ENCODE peak calls at places on chromosomes 5 and 9, in eight cellular contexts. W, B, I, X, J, Y, S and K are unnamed samples.

GRCh38 chr5:43256261-43256966 is 56.8 kb downstream of the HMGCS1 start:
- DNase-seq in Y (no peak), S (no peak), W (no peak), J (no peak), B (no peak), X (no peak), I (no peak), K (no peak)

GRCh38 chr5:172881691-172882370 is 47.8 kb downstream of the ERGIC1 start:
- DNase-seq in I (no peak), W (no peak), Y (peak), J (no peak), B (peak), S (peak), X (no peak), K (no peak)

GRCh38 chr5:176514244-176514918 is 22.8 kb downstream of the RNF44 start:
- DNase-seq in S (no peak), W (no peak), X (no peak), Y (no peak), J (no peak), B (no peak), I (no peak), K (peak)

GRCh38 chr9:13278368-13279246 is 885 bp downstream of the MPDZ start:
- DNase-seq in X (peak), W (peak), Y (no peak), S (peak), J (no peak), I (peak), B (peak), K (no peak)

GRCh38 chr9:69049094-69049493 is 13.5 kb downstream of the FXN start:
- DNase-seq in X (no peak), J (no peak), W (no peak), I (no peak), S (no peak), Y (no peak), B (no peak), K (no peak)

GRCh38 chr5:54881286-54882005 is 103.9 kb downstream of the ESM1 start:
- DNase-seq in W (no peak), J (peak), Y (no peak), S (peak), X (no peak), I (no peak), B (no peak), K (no peak)

GRCh38 chr5:101679816-101680215 is 616.3 kb downstream of the SLCO4C1 start:
- DNase-seq in B (peak), Y (no peak), J (no peak), S (peak), X (no peak), W (no peak), I (no peak), K (no peak)

GRCh38 chr9:124820606-124821246 is 32.5 kb upstream of the WDR38 start:
- DNase-seq in S (no peak), I (no peak), W (no peak), J (no peak), X (no peak), B (no peak), Y (no peak), K (no peak)

GRCh38 chr5:151699071-151699901 is 12.6 kb upstream of the SPARC start:
- DNase-seq in B (peak), Y (no peak), I (no peak), W (peak), J (no peak), X (no peak), S (peak), K (no peak)

GRCh38 chr9:124752967-124753366 is 18.1 kb downstream of the NR6A1 start:
- DNase-seq in X (no peak), W (no peak), Y (no peak), I (no peak), J (no peak), B (peak), S (peak), K (no peak)

GRCh38 chr5:10635257-10635860 is 71.5 kb downstream of the ANKRD33B start:
- DNase-seq in W (no peak), X (no peak), J (no peak), Y (peak), B (peak), S (peak), I (no peak), K (peak)

GRCh38 chr5:8462565-8462964 is 593.6 kb downstream of the MTRR start:
- DNase-seq in J (no peak), B (no peak), W (no peak), Y (no peak), I (no peak), S (peak), X (no peak), K (no peak)

GRCh38 chr5:153974813-153975163 is 63.9 kb downstream of the FAM114A2 start:
- DNase-seq in Y (no peak), W (no peak), S (no peak), X (no peak), I (no peak), J (no peak), B (peak), K (no peak)

GRCh38 chr9:79335987-79336386 is 235.8 kb upstream of the TLE4 start:
- DNase-seq in Y (no peak), W (no peak), X (no peak), J (no peak), B (no peak), I (no peak), S (no peak), K (no peak)

GRCh38 chr9:72947987-72948465 is 4.8 kb downstream of the ALDH1A1 start:
- DNase-seq in X (no peak), I (no peak), Y (no peak), J (no peak), B (no peak), S (no peak), W (no peak), K (no peak)

GRCh38 chr5:33696413-33696812 is 195.4 kb downstream of the ADAMTS12 start:
- DNase-seq in W (no peak), B (no peak), Y (no peak), I (no peak), J (no peak), S (no peak), X (no peak), K (no peak)

GRCh38 chr9:102124465-102124864 is 386.0 kb upstream of the GRIN3A start:
- DNase-seq in J (no peak), W (no peak), X (no peak), S (no peak), I (no peak), Y (no peak), B (no peak), K (no peak)

GRCh38 chr5:160837749-160838593 is 14.0 kb downstream of the ATP10B start:
- DNase-seq in S (no peak), X (no peak), Y (no peak), J (no peak), I (no peak), W (no peak), B (peak), K (no peak)

GRCh38 chr9:16012621-16013020 is 459.8 kb downstream of the CCDC171 start:
- DNase-seq in X (no peak), I (no peak), S (peak), Y (no peak), W (no peak), B (peak), J (no peak), K (no peak)

GRCh38 chr5:53819482-53819881 is 259.0 kb downstream of the NDUFS4 start:
- DNase-seq in J (no peak), I (no peak), X (no peak), Y (no peak), W (no peak), B (no peak), S (no peak), K (no peak)

GRCh38 chr9:3181049-3181953 is 337.4 kb upstream of the PUM3 start:
- DNase-seq in S (peak), I (peak), X (peak), J (peak), B (peak), W (peak), Y (no peak), K (peak)

GRCh38 chr5:13662646-13663045 is 281.8 kb downstream of the DNAH5 start:
- DNase-seq in B (peak), X (no peak), J (no peak), W (no peak), I (no peak), Y (no peak), S (peak), K (no peak)

GRCh38 chr9:120846906-120847305 is 4.2 kb upstream of the PSMD5 start:
- DNase-seq in B (no peak), Y (no peak), I (no peak), W (no peak), J (no peak), X (peak), S (no peak), K (no peak)

DNA sequence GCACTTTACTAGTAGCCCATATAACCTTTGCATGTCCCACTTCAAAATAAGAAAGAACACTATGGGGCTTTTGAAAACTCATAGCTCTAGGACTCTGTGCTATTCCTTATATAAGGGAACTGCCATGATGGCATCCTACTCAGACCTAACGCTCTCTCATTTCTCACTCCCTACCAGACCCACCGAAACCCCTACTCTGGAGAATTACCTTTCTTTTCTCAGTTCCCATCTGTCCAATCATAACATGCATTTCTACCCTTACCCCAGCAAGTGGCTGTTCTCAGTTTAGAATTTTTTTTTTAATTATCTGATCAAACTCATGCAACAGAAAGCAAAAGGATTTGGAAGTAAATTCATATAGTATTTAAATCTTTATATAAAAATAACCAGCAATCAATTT is 27.3 kb downstream of the CARNMT1 start:
- DNase-seq in I (no peak), J (no peak), B (no peak), Y (no peak), W (no peak), X (no peak), S (no peak), K (no peak)
- H3K4me2 ChIP-seq in I (no peak), J (no peak), B (no peak), Y (no peak), W (no peak), X (no peak), S (no peak), K (no peak)

DNA sequence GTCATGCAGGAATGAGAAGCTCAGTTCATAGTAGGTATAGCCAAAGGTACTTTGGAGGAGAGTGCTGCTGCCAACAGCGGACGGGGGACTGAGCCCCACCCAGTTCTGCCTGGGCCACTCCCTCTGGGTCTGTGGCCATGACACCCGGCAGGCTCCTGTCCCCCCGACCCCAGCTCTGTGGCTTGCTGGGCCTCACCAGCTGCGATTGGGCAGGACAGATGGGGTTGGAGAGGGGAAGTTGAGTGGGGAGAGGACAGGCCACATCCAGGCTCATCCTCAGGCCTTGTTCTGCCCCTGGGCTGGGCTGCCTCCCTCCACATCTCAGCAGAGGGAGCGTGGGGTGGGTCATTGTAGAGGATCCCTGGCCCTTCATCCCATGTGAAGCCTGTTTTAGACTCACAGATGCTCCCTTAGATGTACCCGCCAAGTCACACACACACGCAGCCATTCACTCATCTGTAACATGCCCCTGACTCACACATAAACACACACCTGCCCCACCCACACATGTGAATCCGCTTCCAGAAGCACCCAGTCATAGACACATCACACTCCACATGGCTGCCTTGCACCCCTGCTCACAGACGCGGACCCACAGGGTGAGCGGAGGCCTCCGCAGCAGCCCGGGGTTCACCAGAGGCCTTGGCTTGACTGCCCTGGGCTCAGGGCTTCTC is 48.8 kb downstream of the NTNG2 start:
- DNase-seq in W (no peak), X (no peak), B (peak), S (peak), I (no peak), J (no peak), Y (no peak), K (no peak)
- TF ChIP-seq EZH2phosphoT487 in W (no peak), X (no peak), B (no peak), S (no peak), I (no peak), J (no peak), Y (no peak), K (no peak)

DNA sequence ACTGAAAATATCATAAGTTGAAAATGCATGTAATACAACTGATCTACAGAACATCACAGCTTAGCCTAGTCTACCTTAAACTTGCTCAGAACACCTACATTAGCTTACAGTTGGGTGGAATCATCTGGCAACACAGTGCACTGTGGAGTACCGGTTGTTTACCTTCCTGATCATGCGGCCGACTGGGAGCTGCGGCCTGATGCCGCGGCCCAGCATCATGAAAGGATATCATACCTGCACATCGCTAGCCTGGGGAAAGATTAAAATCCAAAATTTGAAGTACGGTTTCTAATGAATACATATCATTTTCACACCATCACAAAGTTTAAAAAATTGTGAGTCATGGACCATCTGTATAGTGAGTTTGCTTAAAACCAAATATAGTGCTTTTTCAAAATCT is 1.8 kb downstream of the HACD4 start:
- DNase-seq in W (no peak), X (no peak), B (no peak), I (no peak), Y (no peak), S (no peak), J (no peak), K (no peak)
- H3K4me2 ChIP-seq in W (no peak), X (no peak), B (no peak), I (no peak), Y (no peak), S (no peak), J (no peak), K (peak)

DNA sequence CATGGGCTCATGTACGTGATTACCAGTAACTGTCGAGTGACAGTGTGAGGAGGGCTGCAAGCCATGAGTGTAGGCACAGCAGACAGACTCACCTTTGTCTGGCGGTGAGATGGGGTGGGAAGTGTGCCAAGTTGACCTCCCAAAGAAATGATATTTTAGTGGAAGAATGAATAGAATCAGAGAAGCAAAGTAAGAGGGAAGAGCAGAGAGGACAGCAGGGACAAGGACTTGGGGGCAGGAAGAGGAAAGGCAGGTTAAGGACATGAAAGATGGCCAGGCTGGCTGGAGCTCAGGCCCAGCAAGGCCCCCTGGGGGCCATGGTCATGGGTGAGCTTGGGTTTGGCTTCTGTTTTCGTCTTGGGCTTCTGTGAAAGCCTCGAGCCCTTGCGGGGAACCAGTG is 20.2 kb downstream of the TGFBI start:
- DNase-seq in Y (no peak), B (no peak), S (no peak), I (no peak), J (no peak), W (no peak), X (no peak), K (no peak)
- TF ChIP-seq EZH2phosphoT487 in Y (no peak), B (no peak), S (no peak), I (no peak), J (no peak), W (no peak), X (no peak), K (no peak)

DNA sequence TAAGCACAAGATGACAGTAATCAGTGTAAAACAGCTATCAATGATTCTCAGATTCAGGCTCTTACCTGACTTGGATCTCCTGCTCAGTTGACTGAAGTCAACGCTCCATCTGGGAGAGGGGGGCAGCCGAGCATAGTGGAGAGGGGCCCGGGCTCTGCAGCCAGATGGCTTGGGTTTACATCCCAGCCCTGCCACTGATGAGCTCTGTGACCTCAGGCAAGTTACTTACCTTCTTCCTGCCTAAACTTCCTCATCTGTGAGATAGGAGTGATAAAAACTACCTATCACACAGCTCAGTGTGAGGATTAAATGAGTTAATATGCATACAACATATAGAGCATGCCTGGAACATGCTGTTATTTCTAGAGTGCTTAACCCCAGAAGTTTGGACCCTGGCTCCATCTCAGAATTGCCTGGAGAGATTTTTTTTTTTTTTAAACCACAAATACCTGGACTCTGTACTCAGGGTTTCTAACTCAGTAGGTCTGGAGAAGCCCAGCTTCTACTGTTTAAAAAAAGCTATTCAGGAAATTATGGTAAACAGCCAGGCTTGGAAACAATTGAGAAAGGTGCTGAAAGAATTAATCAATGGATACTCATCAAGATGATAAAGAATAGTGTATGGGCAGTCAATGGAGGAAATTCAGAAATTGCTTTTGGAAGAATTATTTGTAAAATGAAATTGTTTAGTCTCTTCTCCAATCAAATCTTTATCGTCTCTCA is 72.2 kb downstream of the ANKRD55 start:
- DNase-seq in I (no peak), Y (no peak), S (no peak), B (no peak), W (no peak), X (no peak), J (no peak), K (no peak)
- H3K4me2 ChIP-seq in I (no peak), Y (no peak), S (no peak), B (no peak), W (no peak), X (no peak), J (no peak), K (no peak)